ENCODE peak calls at places on chromosomes 2 and 18, in ten cellular contexts. One of them, this sample, is unnamed.

GRCh38 chr2:55223958-55224760 is 7.9 kb downstream of the CLHC1 start:
- DNase-seq in NCI-H1105: no peak
- DNase-seq in psoas muscle: peak
- DNase-seq in astrocyte of the spinal cord: no peak
- DNase-seq in memory B cell: peak
- DNase-seq in EH: no peak
- DNase-seq in T-cell: no peak
- DNase-seq in A673: no peak
- DNase-seq in A172: no peak
- DNase-seq in skeletal muscle cell: no peak
- DNase-seq in this sample: no peak

GRCh38 chr2:217858519-217859466 is 144.0 kb downstream of the TNS1 start:
- DNase-seq in NCI-H1105: no peak
- DNase-seq in psoas muscle: peak
- DNase-seq in astrocyte of the spinal cord: peak
- DNase-seq in memory B cell: no peak
- DNase-seq in EH: peak
- DNase-seq in T-cell: no peak
- DNase-seq in A673: peak
- DNase-seq in A172: peak
- DNase-seq in skeletal muscle cell: peak
- DNase-seq in this sample: peak

GRCh38 chr2:45901468-45902081 is 250.1 kb downstream of the PRKCE start:
- DNase-seq in NCI-H1105: no peak
- DNase-seq in psoas muscle: no peak
- DNase-seq in astrocyte of the spinal cord: no peak
- DNase-seq in memory B cell: no peak
- DNase-seq in EH: no peak
- DNase-seq in T-cell: no peak
- DNase-seq in A673: no peak
- DNase-seq in A172: no peak
- DNase-seq in skeletal muscle cell: no peak
- DNase-seq in this sample: no peak

GRCh38 chr2:96501886-96502810 is 3.0 kb downstream of the NEURL3 start:
- DNase-seq in NCI-H1105: no peak
- DNase-seq in psoas muscle: peak
- DNase-seq in astrocyte of the spinal cord: no peak
- DNase-seq in memory B cell: no peak
- DNase-seq in EH: no peak
- DNase-seq in T-cell: no peak
- DNase-seq in A673: no peak
- DNase-seq in A172: no peak
- DNase-seq in skeletal muscle cell: no peak
- DNase-seq in this sample: no peak

GRCh38 chr18:8616026-8616401 is 6.8 kb downstream of the RAB12 start:
- DNase-seq in NCI-H1105: no peak
- DNase-seq in psoas muscle: no peak
- DNase-seq in astrocyte of the spinal cord: no peak
- DNase-seq in memory B cell: no peak
- DNase-seq in EH: no peak
- DNase-seq in T-cell: no peak
- DNase-seq in A673: no peak
- DNase-seq in A172: peak
- DNase-seq in skeletal muscle cell: no peak
- DNase-seq in this sample: no peak

GRCh38 chr2:12210016-12210933 is 463.8 kb downstream of the LPIN1 start:
- DNase-seq in NCI-H1105: no peak
- DNase-seq in psoas muscle: no peak
- DNase-seq in astrocyte of the spinal cord: no peak
- DNase-seq in memory B cell: no peak
- DNase-seq in EH: no peak
- DNase-seq in T-cell: no peak
- DNase-seq in A673: no peak
- DNase-seq in A172: no peak
- DNase-seq in skeletal muscle cell: no peak
- DNase-seq in this sample: no peak

GRCh38 chr2:217186152-217186551 is 326.3 kb upstream of the TNP1 start:
- DNase-seq in NCI-H1105: no peak
- DNase-seq in psoas muscle: peak
- DNase-seq in astrocyte of the spinal cord: no peak
- DNase-seq in memory B cell: no peak
- DNase-seq in EH: no peak
- DNase-seq in T-cell: no peak
- DNase-seq in A673: no peak
- DNase-seq in A172: no peak
- DNase-seq in skeletal muscle cell: no peak
- DNase-seq in this sample: no peak

GRCh38 chr18:76351961-76352581 is 143.0 kb downstream of the ZNF516 start:
- DNase-seq in NCI-H1105: no peak
- DNase-seq in psoas muscle: peak
- DNase-seq in astrocyte of the spinal cord: peak
- DNase-seq in memory B cell: no peak
- DNase-seq in EH: peak
- DNase-seq in T-cell: no peak
- DNase-seq in A673: peak
- DNase-seq in A172: no peak
- DNase-seq in skeletal muscle cell: peak
- DNase-seq in this sample: peak

GRCh38 chr2:65545818-65546217 is 113.4 kb upstream of the SPRED2 start:
- DNase-seq in NCI-H1105: no peak
- DNase-seq in psoas muscle: no peak
- DNase-seq in astrocyte of the spinal cord: no peak
- DNase-seq in memory B cell: no peak
- DNase-seq in EH: peak
- DNase-seq in T-cell: no peak
- DNase-seq in A673: no peak
- DNase-seq in A172: peak
- DNase-seq in skeletal muscle cell: no peak
- DNase-seq in this sample: no peak

GRCh38 chr2:69131983-69132675 is 119.2 kb downstream of the ANTXR1 start:
- DNase-seq in NCI-H1105: no peak
- DNase-seq in psoas muscle: no peak
- DNase-seq in astrocyte of the spinal cord: no peak
- DNase-seq in memory B cell: no peak
- DNase-seq in EH: no peak
- DNase-seq in T-cell: no peak
- DNase-seq in A673: no peak
- DNase-seq in A172: no peak
- DNase-seq in skeletal muscle cell: no peak
- DNase-seq in this sample: no peak

GRCh38 chr2:14420851-14421250 is 211.7 kb upstream of the LRATD1 start:
- DNase-seq in NCI-H1105: no peak
- DNase-seq in psoas muscle: no peak
- DNase-seq in astrocyte of the spinal cord: peak
- DNase-seq in memory B cell: no peak
- DNase-seq in EH: peak
- DNase-seq in T-cell: no peak
- DNase-seq in A673: no peak
- DNase-seq in A172: peak
- DNase-seq in skeletal muscle cell: peak
- DNase-seq in this sample: peak

GRCh38 chr2:126893606-126894005 is 5.1 kb upstream of the TEX51 start:
- DNase-seq in NCI-H1105: no peak
- DNase-seq in psoas muscle: no peak
- DNase-seq in astrocyte of the spinal cord: no peak
- DNase-seq in memory B cell: no peak
- DNase-seq in EH: no peak
- DNase-seq in T-cell: no peak
- DNase-seq in A673: no peak
- DNase-seq in A172: no peak
- DNase-seq in skeletal muscle cell: no peak
- DNase-seq in this sample: no peak

GRCh38 chr2:27727257-27727656 is 44.3 kb upstream of the MRPL33 start:
- DNase-seq in NCI-H1105: no peak
- DNase-seq in psoas muscle: no peak
- DNase-seq in astrocyte of the spinal cord: no peak
- DNase-seq in memory B cell: no peak
- DNase-seq in EH: no peak
- DNase-seq in T-cell: no peak
- DNase-seq in A673: no peak
- DNase-seq in A172: no peak
- DNase-seq in skeletal muscle cell: no peak
- DNase-seq in this sample: no peak

GRCh38 chr2:127014630-127015029 is 92.3 kb downstream of the BIN1 start:
- DNase-seq in NCI-H1105: no peak
- DNase-seq in psoas muscle: no peak
- DNase-seq in astrocyte of the spinal cord: peak
- DNase-seq in memory B cell: no peak
- DNase-seq in EH: peak
- DNase-seq in T-cell: no peak
- DNase-seq in A673: no peak
- DNase-seq in A172: peak
- DNase-seq in skeletal muscle cell: peak
- DNase-seq in this sample: peak

GRCh38 chr2:180573951-180574350 is 406.5 kb upstream of the UBE2E3 start:
- DNase-seq in NCI-H1105: no peak
- DNase-seq in psoas muscle: no peak
- DNase-seq in astrocyte of the spinal cord: peak
- DNase-seq in memory B cell: no peak
- DNase-seq in EH: peak
- DNase-seq in T-cell: no peak
- DNase-seq in A673: no peak
- DNase-seq in A172: peak
- DNase-seq in skeletal muscle cell: no peak
- DNase-seq in this sample: peak

GRCh38 chr2:47035615-47036488 is 119.3 kb downstream of the STPG4 start:
- DNase-seq in NCI-H1105: no peak
- DNase-seq in psoas muscle: no peak
- DNase-seq in astrocyte of the spinal cord: no peak
- DNase-seq in memory B cell: no peak
- DNase-seq in EH: no peak
- DNase-seq in T-cell: no peak
- DNase-seq in A673: no peak
- DNase-seq in A172: no peak
- DNase-seq in skeletal muscle cell: no peak
- DNase-seq in this sample: no peak

GRCh38 chr2:8552264-8552913 is 129.5 kb upstream of the ID2 start:
- DNase-seq in NCI-H1105: no peak
- DNase-seq in psoas muscle: peak
- DNase-seq in astrocyte of the spinal cord: no peak
- DNase-seq in memory B cell: no peak
- DNase-seq in EH: no peak
- DNase-seq in T-cell: no peak
- DNase-seq in A673: no peak
- DNase-seq in A172: no peak
- DNase-seq in skeletal muscle cell: no peak
- DNase-seq in this sample: no peak

GRCh38 chr2:69212238-69213028 is 174.6 kb downstream of the GFPT1 start:
- DNase-seq in NCI-H1105: no peak
- DNase-seq in psoas muscle: no peak
- DNase-seq in astrocyte of the spinal cord: no peak
- DNase-seq in memory B cell: no peak
- DNase-seq in EH: no peak
- DNase-seq in T-cell: no peak
- DNase-seq in A673: no peak
- DNase-seq in A172: no peak
- DNase-seq in skeletal muscle cell: no peak
- DNase-seq in this sample: no peak

GRCh38 chr2:37676274-37676673 is 4.8 kb upstream of the CDC42EP3 start:
- DNase-seq in NCI-H1105: no peak
- DNase-seq in psoas muscle: no peak
- DNase-seq in astrocyte of the spinal cord: peak
- DNase-seq in memory B cell: no peak
- DNase-seq in EH: peak
- DNase-seq in T-cell: no peak
- DNase-seq in A673: no peak
- DNase-seq in A172: peak
- DNase-seq in skeletal muscle cell: peak
- DNase-seq in this sample: peak

GRCh38 chr2:216486708-216487107 is 11.9 kb upstream of the RPL37A start:
- DNase-seq in NCI-H1105: no peak
- DNase-seq in psoas muscle: no peak
- DNase-seq in astrocyte of the spinal cord: no peak
- DNase-seq in memory B cell: no peak
- DNase-seq in EH: no peak
- DNase-seq in T-cell: no peak
- DNase-seq in A673: no peak
- DNase-seq in A172: no peak
- DNase-seq in skeletal muscle cell: no peak
- DNase-seq in this sample: no peak

GRCh38 chr2:171227066-171227782 is 66.5 kb upstream of the TLK1 start:
- DNase-seq in NCI-H1105: no peak
- DNase-seq in psoas muscle: no peak
- DNase-seq in astrocyte of the spinal cord: peak
- DNase-seq in memory B cell: no peak
- DNase-seq in EH: peak
- DNase-seq in T-cell: no peak
- DNase-seq in A673: no peak
- DNase-seq in A172: no peak
- DNase-seq in skeletal muscle cell: no peak
- DNase-seq in this sample: peak

GRCh38 chr2:182444806-182445205 is 18.0 kb upstream of the PDE1A start:
- DNase-seq in NCI-H1105: no peak
- DNase-seq in psoas muscle: no peak
- DNase-seq in astrocyte of the spinal cord: peak
- DNase-seq in memory B cell: no peak
- DNase-seq in EH: peak
- DNase-seq in T-cell: no peak
- DNase-seq in A673: no peak
- DNase-seq in A172: no peak
- DNase-seq in skeletal muscle cell: no peak
- DNase-seq in this sample: peak

GRCh38 chr2:135960598-135961551 is 24.6 kb downstream of the DARS1 start:
- DNase-seq in NCI-H1105: peak
- DNase-seq in psoas muscle: no peak
- DNase-seq in astrocyte of the spinal cord: peak
- DNase-seq in memory B cell: no peak
- DNase-seq in EH: no peak
- DNase-seq in T-cell: no peak
- DNase-seq in A673: peak
- DNase-seq in A172: no peak
- DNase-seq in skeletal muscle cell: no peak
- DNase-seq in this sample: peak

GRCh38 chr2:152055366-152056108 is 43.3 kb downstream of the CACNB4 start:
- DNase-seq in NCI-H1105: no peak
- DNase-seq in psoas muscle: no peak
- DNase-seq in astrocyte of the spinal cord: peak
- DNase-seq in memory B cell: no peak
- DNase-seq in EH: no peak
- DNase-seq in T-cell: no peak
- DNase-seq in A673: peak
- DNase-seq in A172: peak
- DNase-seq in skeletal muscle cell: peak
- DNase-seq in this sample: no peak

GRCh38 chr2:86028763-86029381 is 76.8 kb downstream of the POLR1A start:
- DNase-seq in NCI-H1105: no peak
- DNase-seq in psoas muscle: peak
- DNase-seq in astrocyte of the spinal cord: no peak
- DNase-seq in memory B cell: no peak
- DNase-seq in EH: no peak
- DNase-seq in T-cell: no peak
- DNase-seq in A673: no peak
- DNase-seq in A172: no peak
- DNase-seq in skeletal muscle cell: no peak
- DNase-seq in this sample: no peak

GRCh38 chr2:138274421-138275291 is 226.9 kb upstream of the SPOPL start:
- DNase-seq in NCI-H1105: no peak
- DNase-seq in psoas muscle: no peak
- DNase-seq in astrocyte of the spinal cord: peak
- DNase-seq in memory B cell: no peak
- DNase-seq in EH: peak
- DNase-seq in T-cell: no peak
- DNase-seq in A673: no peak
- DNase-seq in A172: peak
- DNase-seq in skeletal muscle cell: no peak
- DNase-seq in this sample: peak

GRCh38 chr18:26370037-26370436 is 143.8 kb downstream of the TAF4B start:
- DNase-seq in NCI-H1105: no peak
- DNase-seq in psoas muscle: no peak
- DNase-seq in astrocyte of the spinal cord: no peak
- DNase-seq in memory B cell: no peak
- DNase-seq in EH: no peak
- DNase-seq in T-cell: no peak
- DNase-seq in A673: no peak
- DNase-seq in A172: no peak
- DNase-seq in skeletal muscle cell: no peak
- DNase-seq in this sample: no peak

GRCh38 chr2:162963156-162963555 is 124.6 kb upstream of the KCNH7 start:
- DNase-seq in NCI-H1105: no peak
- DNase-seq in psoas muscle: no peak
- DNase-seq in astrocyte of the spinal cord: no peak
- DNase-seq in memory B cell: no peak
- DNase-seq in EH: no peak
- DNase-seq in T-cell: no peak
- DNase-seq in A673: no peak
- DNase-seq in A172: no peak
- DNase-seq in skeletal muscle cell: no peak
- DNase-seq in this sample: no peak